ENCODE peak calls at places on chromosomes 2 and 18, in nine cellular contexts. S, L, J, E, G, N, C, F and Q are unnamed samples. For H3K4me1, the result is how much of the 10 kb centered on the place peaks cover.

GRCh38 chr2:238290079-238290478 is 1.7 kb upstream of the PER2 start:
- DNase-seq in N (peak), C (peak), E (no peak), J (peak), G (peak), L (no peak), F (no peak), S (peak), Q (no peak)

GRCh38 chr18:13539843-13540535 is 186.4 kb downstream of the FAM210A start:
- DNase-seq in L (no peak), J (no peak), C (no peak), G (peak), S (no peak), E (no peak), N (no peak), F (no peak), Q (no peak)

GRCh38 chr2:164066095-164066494 is 330.3 kb upstream of the FIGN start:
- DNase-seq in C (no peak), L (no peak), E (no peak), G (no peak), J (no peak), F (no peak), S (no peak), N (no peak), Q (no peak)

GRCh38 chr18:36851202-36851590 is 22.3 kb downstream of the KIAA1328 start:
- DNase-seq in E (no peak), S (no peak), N (no peak), L (no peak), C (no peak), F (no peak), G (no peak), J (no peak), Q (no peak)

GRCh38 chr2:16664052-16664731 is 1.4 kb downstream of the CYRIA start:
- DNase-seq in J (peak), N (peak), F (no peak), E (peak), G (peak), L (no peak), C (no peak), S (no peak), Q (no peak)

GRCh38 chr2:109322646-109323045 is 193.6 kb downstream of the SH3RF3 start:
- DNase-seq in L (no peak), J (no peak), G (no peak), E (no peak), F (no peak), C (no peak), S (no peak), N (no peak), Q (no peak)

GRCh38 chr2:218041302-218042165 is 27.5 kb upstream of the RUFY4 start:
- DNase-seq in G (no peak), C (no peak), J (no peak), E (no peak), L (no peak), S (no peak), F (no peak), N (no peak), Q (no peak)

GRCh38 chr2:118557016-118557415 is 290.4 kb downstream of the EN1 start:
- DNase-seq in E (no peak), C (no peak), F (no peak), J (no peak), S (no peak), L (no peak), N (no peak), G (no peak), Q (no peak)

GRCh38 chr2:877747-878146 is 72.9 kb upstream of the SNTG2 start:
- DNase-seq in J (no peak), G (peak), C (no peak), N (no peak), L (no peak), S (no peak), E (no peak), F (no peak), Q (no peak)

GRCh38 chr2:174959787-174960186 is 45.4 kb downstream of the CHN1 start:
- DNase-seq in L (no peak), F (no peak), J (no peak), E (no peak), S (no peak), N (no peak), C (no peak), G (no peak), Q (no peak)

GRCh38 chr2:203730866-203731265 is 24.4 kb downstream of the CD28 start:
- DNase-seq in S (no peak), J (no peak), N (no peak), L (no peak), F (no peak), E (no peak), C (no peak), G (no peak), Q (no peak)
- H3K4me1 ChIP-seq in S (under half), J (under half), N (under half), L (under half), F (half or more), E (under half), C (under half), G (under half), Q (under half)

GRCh38 chr18:58208207-58208944 is 164.3 kb downstream of the NEDD4L start:
- DNase-seq in G (no peak), J (no peak), F (no peak), L (no peak), C (peak), S (no peak), E (no peak), N (no peak), Q (no peak)
- H3K27ac ChIP-seq in G (peak), J (peak), F (no peak), L (no peak), C (peak), S (peak), E (peak), N (peak), Q (no peak)

GRCh38 chr2:29482867-29483266 is 367.7 kb downstream of the CLIP4 start:
- DNase-seq in E (no peak), F (no peak), S (no peak), G (no peak), J (no peak), N (no peak), C (no peak), L (no peak), Q (no peak)
- H3K4me3 ChIP-seq in E (no peak), F (no peak), S (no peak), G (no peak), J (no peak), N (no peak), C (no peak), L (no peak), Q (no peak)

DNA sequence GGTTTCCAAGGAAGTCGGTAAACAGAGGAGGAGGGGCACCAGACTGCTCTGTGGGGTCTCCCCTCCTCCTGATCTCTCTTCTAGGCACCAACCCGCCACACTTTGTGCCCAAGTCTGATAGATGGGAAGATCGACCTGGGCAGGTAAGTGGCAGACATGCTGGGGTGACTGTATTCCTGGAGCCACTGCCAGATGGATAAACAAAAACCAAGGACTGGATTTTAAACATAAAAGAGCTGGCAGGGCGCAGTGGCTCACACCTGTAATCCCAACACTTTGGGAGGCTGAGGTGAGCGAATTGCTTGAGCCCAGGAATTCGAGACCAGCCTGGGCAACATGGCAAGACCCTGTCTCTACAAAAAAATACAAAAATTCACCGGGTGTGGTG is 181.2 kb downstream of the ANAPC1 start:
- DNase-seq in C (no peak), F (no peak), S (no peak), L (no peak), E (no peak), G (no peak), N (no peak), J (no peak), Q (no peak)
- H3K4me1 ChIP-seq in C (half or more), F (under half), S (half or more), L (half or more), E (under half), G (under half), N (under half), J (under half), Q (under half)

GRCh38 chr2:65464604-65465003 is 32.2 kb upstream of the SPRED2 start:
- DNase-seq in J (no peak), F (no peak), G (no peak), N (no peak), E (no peak), L (no peak), C (no peak), S (no peak), Q (no peak)
- H3K27ac ChIP-seq in J (no peak), F (no peak), G (no peak), N (no peak), E (no peak), L (no peak), C (no peak), S (no peak), Q (no peak)

GRCh38 chr2:10753156-10753555 is 31.7 kb downstream of the ATP6V1C2 start:
- DNase-seq in L (no peak), J (no peak), C (no peak), E (no peak), G (no peak), F (no peak), S (no peak), N (no peak), Q (no peak)

GRCh38 chr2:10750610-10751009 is 29.2 kb downstream of the ATP6V1C2 start:
- DNase-seq in S (no peak), G (no peak), F (no peak), N (no peak), L (no peak), J (no peak), C (peak), E (no peak), Q (no peak)

GRCh38 chr2:10752236-10752635 is 30.8 kb downstream of the ATP6V1C2 start:
- DNase-seq in N (no peak), J (no peak), G (no peak), L (no peak), E (no peak), S (no peak), C (peak), F (no peak), Q (no peak)

GRCh38 chr2:10755621-10756020 is 34.2 kb downstream of the ATP6V1C2 start:
- DNase-seq in C (no peak), F (no peak), N (no peak), L (no peak), S (no peak), G (no peak), E (no peak), J (no peak), Q (no peak)

GRCh38 chr2:10753876-10754275 is 32.4 kb downstream of the ATP6V1C2 start:
- DNase-seq in J (no peak), N (no peak), E (no peak), F (no peak), C (no peak), S (no peak), L (no peak), G (no peak), Q (no peak)
- H3K4me3 ChIP-seq in J (no peak), N (no peak), E (no peak), F (no peak), C (no peak), S (no peak), L (no peak), G (no peak), Q (no peak)

GRCh38 chr18:44795241-44795640 is 114.6 kb downstream of the SETBP1 start:
- DNase-seq in E (no peak), N (no peak), C (no peak), G (no peak), S (no peak), J (no peak), L (no peak), F (no peak), Q (no peak)
- H3K4me1 ChIP-seq in E (under half), N (under half), C (under half), G (under half), S (under half), J (half or more), L (under half), F (under half), Q (under half)